ENCODE peak calls at places on chromosomes 7 and 10, in nine cellular contexts. B, G, J, W, E, T, N, V and Y are unnamed samples.

GRCh38 chr10:109987828-109988227 is 20.0 kb upstream of the ADD3 start:
- DNase-seq in E (no peak), V (no peak), T (no peak), N (no peak), G (no peak), J (no peak), B (no peak), W (no peak), Y (no peak)

GRCh38 chr10:17023386-17024298 is 106.0 kb downstream of the CUBN start:
- DNase-seq in N (peak; percentile 60), G (no peak), J (peak; percentile 99), E (peak; percentile 59), V (peak; percentile 49), B (peak; percentile 75), T (peak; percentile 53), W (peak; percentile 99), Y (peak; percentile 77)

GRCh38 chr7:81501220-81501619 is 268.6 kb downstream of the HGF start:
- DNase-seq in W (peak; percentile 80), B (peak; percentile 23), E (no peak), N (no peak), J (peak; percentile 43), G (no peak), V (no peak), T (no peak), Y (no peak)

GRCh38 chr7:128809363-128809762 is 17.6 kb downstream of the CCDC136 start:
- DNase-seq in T (no peak), W (no peak), N (no peak), G (no peak), E (no peak), J (no peak), B (no peak), V (no peak), Y (no peak)

GRCh38 chr7:140230862-140231778 is 54.3 kb upstream of the KDM7A start:
- DNase-seq in W (peak; percentile 15), E (peak; percentile 94), V (peak; percentile 53), T (peak; percentile 38), B (peak; percentile 42), G (no peak), N (no peak), J (peak; percentile 29), Y (peak; percentile 64)

GRCh38 chr10:27225011-27225590 is 15.5 kb downstream of the ACBD5 start:
- DNase-seq in N (no peak), W (no peak), T (no peak), B (no peak), G (no peak), E (no peak), V (no peak), J (no peak), Y (no peak)

GRCh38 chr10:124992462-124993344 is 50.8 kb downstream of the ZRANB1 start:
- DNase-seq in W (peak; percentile 88), N (no peak), E (peak; percentile 83), V (peak; percentile 68), T (peak; percentile 30), G (peak; percentile 83), B (peak; percentile 70), J (peak; percentile 72), Y (peak; percentile 71)

GRCh38 chr10:95480102-95480900 is 80.9 kb downstream of the SORBS1 start:
- DNase-seq in V (peak; percentile 61), N (no peak), B (peak; percentile 70), J (no peak), W (no peak), G (no peak), E (no peak), T (no peak), Y (no peak)

GRCh38 chr7:157010588-157011332 is at the start of gene MNX1:
- DNase-seq in V (peak; percentile 78), N (no peak), E (peak; percentile 93), W (no peak), B (peak; percentile 84), T (peak; percentile 94), J (no peak), G (no peak), Y (peak; percentile 74)

GRCh38 chr10:102796407-102797176 is 40.6 kb downstream of the CYP17A1 start:
- DNase-seq in E (no peak), B (peak; percentile 51), N (no peak), G (no peak), W (peak; percentile 61), V (no peak), T (peak; percentile 72), J (peak; percentile 50), Y (peak; percentile 70)

GRCh38 chr10:43078986-43079273 is 2.1 kb downstream of the RET start:
- DNase-seq in B (peak; percentile 32), V (peak; percentile 72), G (no peak), E (peak; percentile 83), T (peak; percentile 66), N (no peak), J (peak; percentile 9), W (peak; percentile 39), Y (no peak)

GRCh38 chr10:72625276-72625607 is 637 bp downstream of the MICU1 start:
- DNase-seq in T (no peak), B (no peak), W (no peak), N (no peak), J (peak; percentile 30), V (peak; percentile 4), E (no peak), G (no peak), Y (no peak)

GRCh38 chr7:73645643-73646182 is 21.4 kb upstream of the MLXIPL start:
- DNase-seq in B (no peak), T (no peak), W (no peak), V (no peak), N (no peak), E (no peak), G (no peak), J (no peak), Y (no peak)

GRCh38 chr10:108982141-108982540 is 941.2 kb downstream of the XPNPEP1 start:
- DNase-seq in N (no peak), G (no peak), J (no peak), E (peak; percentile 26), B (no peak), W (no peak), T (no peak), V (no peak), Y (no peak)

GRCh38 chr7:107643407-107643806 is 17.2 kb upstream of the SLC26A4 start:
- DNase-seq in E (peak; percentile 48), N (no peak), J (peak; percentile 79), T (no peak), V (no peak), W (peak; percentile 55), G (no peak), B (no peak), Y (no peak)

GRCh38 chr7:132877578-132877977 is 204.3 kb downstream of the CHCHD3 start:
- DNase-seq in E (peak; percentile 71), W (no peak), J (no peak), G (no peak), T (no peak), V (no peak), B (no peak), N (no peak), Y (no peak)

GRCh38 chr7:2046581-2047271 is 186.0 kb downstream of the MAD1L1 start:
- DNase-seq in W (no peak), V (no peak), B (no peak), J (no peak), T (no peak), N (no peak), E (no peak), G (no peak), Y (no peak)

GRCh38 chr10:51405580-51406367 is 293.6 kb downstream of the CSTF2T start:
- DNase-seq in N (no peak), W (no peak), E (peak; percentile 36), V (no peak), B (no peak), G (no peak), T (no peak), J (no peak), Y (no peak)

GRCh38 chr7:135706858-135707569 is 21.0 kb downstream of the SLC13A4 start:
- DNase-seq in T (no peak), E (no peak), G (no peak), V (no peak), J (no peak), W (no peak), N (no peak), B (no peak), Y (no peak)
- TF ChIP-seq CTCF in T (no peak), E (no peak), G (no peak), V (no peak), J (no peak), W (no peak), N (no peak), B (no peak), Y (no peak)

GRCh38 chr10:10482613-10483012 is 535.1 kb upstream of the CELF2 start:
- DNase-seq in J (no peak), W (no peak), G (no peak), N (no peak), T (no peak), V (no peak), E (no peak), B (peak; percentile 9), Y (no peak)
- TF ChIP-seq CTCF in J (no peak), W (no peak), G (no peak), N (no peak), T (no peak), V (no peak), E (no peak), B (no peak), Y (no peak)

GRCh38 chr10:77925795-77926565 is 575 bp downstream of the DLG5 start:
- DNase-seq in B (peak; percentile 75), E (peak; percentile 70), W (peak; percentile 45), J (no peak), N (no peak), G (peak; percentile 85), T (peak; percentile 56), V (peak; percentile 48), Y (peak; percentile 56)
- TF ChIP-seq CTCF in B (no peak), E (no peak), W (no peak), J (no peak), N (peak; percentile 48), G (no peak), T (peak; percentile 5), V (no peak), Y (no peak)

GRCh38 chr10:120511165-120511564 is 54.1 kb downstream of the PLPP4 start:
- DNase-seq in B (no peak), G (no peak), E (no peak), T (no peak), N (no peak), J (no peak), V (no peak), W (peak; percentile 13), Y (no peak)
- TF ChIP-seq CTCF in B (no peak), G (no peak), E (no peak), T (no peak), N (peak; percentile 10), J (peak; percentile 14), V (no peak), W (peak; percentile 8), Y (no peak)

DNA sequence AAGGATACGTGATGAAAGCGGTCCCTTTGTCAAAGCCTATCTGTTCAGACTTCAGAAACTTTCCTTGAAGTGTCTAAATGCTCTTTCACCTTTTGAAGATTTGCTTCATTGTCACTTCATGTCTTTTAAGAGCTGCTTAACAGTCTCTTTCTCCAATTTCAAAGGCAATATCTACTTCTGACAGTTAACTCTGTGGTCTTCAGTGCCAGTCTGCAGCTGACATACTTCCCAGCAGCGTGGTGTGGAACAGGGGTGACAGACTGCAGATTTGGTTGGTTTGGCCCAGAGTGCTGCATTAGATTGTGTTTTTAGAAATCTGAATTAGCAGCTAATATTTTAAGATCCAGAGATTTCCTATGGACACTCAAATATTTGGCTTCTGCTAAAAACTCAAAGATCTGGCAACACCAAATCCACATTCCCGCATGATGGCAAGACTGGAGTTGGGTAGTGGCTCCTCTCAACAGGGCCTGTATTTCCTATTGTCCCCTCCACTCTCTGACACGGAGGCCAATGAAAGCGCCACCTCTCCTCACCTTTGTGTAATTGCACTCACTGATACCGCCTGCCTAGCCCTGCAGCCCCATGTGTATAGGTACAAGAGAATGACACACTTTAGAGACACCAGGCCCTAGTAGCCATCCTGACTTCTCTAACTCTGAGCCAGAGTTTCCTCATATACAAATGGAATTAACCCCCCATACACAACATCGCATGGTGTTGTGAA is 11.5 kb downstream of the SCRN1 start:
- DNase-seq in B (no peak), E (peak; percentile 92), G (no peak), V (peak; percentile 23), W (no peak), J (no peak), T (no peak), N (no peak), Y (no peak)
- TF ChIP-seq CTCF in B (no peak), E (peak; percentile 59), G (no peak), V (peak; percentile 12), W (no peak), J (no peak), T (no peak), N (peak; percentile 37), Y (no peak)